ENCODE peak calls at places on chromosomes 11 and 22, in ten cellular contexts. One of them, this sample, is unnamed.

GRCh38 chr11:32893947-32894827 is 1.6 kb downstream of the QSER1 start:
- DNase-seq in fibroblast of lung: peak; percentile 81
- DNase-seq in AG04449: peak; percentile 38
- DNase-seq in RWPE2: no peak
- DNase-seq in Caco-2: peak; percentile 61
- DNase-seq in ovary: peak; percentile 53
- DNase-seq in Peyer's patch: peak; percentile 49
- DNase-seq in mammary epithelial cell: peak; percentile 88
- DNase-seq in cardiac muscle cell: peak; percentile 75
- DNase-seq in K562: peak; percentile 26
- DNase-seq in this sample: no peak

GRCh38 chr11:86949995-86950993 is 4.9 kb downstream of the FZD4 start:
- DNase-seq in fibroblast of lung: peak; percentile 61
- DNase-seq in AG04449: no peak
- DNase-seq in RWPE2: no peak
- DNase-seq in Caco-2: no peak
- DNase-seq in ovary: no peak
- DNase-seq in Peyer's patch: no peak
- DNase-seq in mammary epithelial cell: no peak
- DNase-seq in cardiac muscle cell: no peak
- DNase-seq in K562: no peak
- DNase-seq in this sample: no peak

GRCh38 chr22:46593211-46593676 is 26.9 kb upstream of the GRAMD4 start:
- DNase-seq in fibroblast of lung: no peak
- DNase-seq in AG04449: no peak
- DNase-seq in RWPE2: no peak
- DNase-seq in Caco-2: no peak
- DNase-seq in ovary: no peak
- DNase-seq in Peyer's patch: peak; percentile 82
- DNase-seq in mammary epithelial cell: no peak
- DNase-seq in cardiac muscle cell: no peak
- DNase-seq in K562: no peak
- DNase-seq in this sample: no peak

GRCh38 chr11:108511851-108512474 is 13.8 kb upstream of the POGLUT3 start:
- DNase-seq in fibroblast of lung: peak; percentile 42
- DNase-seq in AG04449: peak; percentile 59
- DNase-seq in RWPE2: no peak
- DNase-seq in Caco-2: no peak
- DNase-seq in ovary: no peak
- DNase-seq in Peyer's patch: no peak
- DNase-seq in mammary epithelial cell: peak; percentile 96
- DNase-seq in cardiac muscle cell: no peak
- DNase-seq in K562: no peak
- DNase-seq in this sample: no peak

GRCh38 chr11:35725880-35726279 is 63.3 kb downstream of the TRIM44 start:
- DNase-seq in fibroblast of lung: peak; percentile 83
- DNase-seq in AG04449: peak; percentile 2
- DNase-seq in RWPE2: no peak
- DNase-seq in Caco-2: no peak
- DNase-seq in ovary: no peak
- DNase-seq in Peyer's patch: peak; percentile 47
- DNase-seq in mammary epithelial cell: peak; percentile 81
- DNase-seq in cardiac muscle cell: no peak
- DNase-seq in K562: peak; percentile 18
- DNase-seq in this sample: no peak

GRCh38 chr22:20215742-20216141 is 52.4 kb downstream of the RTN4R start:
- DNase-seq in fibroblast of lung: no peak
- DNase-seq in AG04449: no peak
- DNase-seq in RWPE2: no peak
- DNase-seq in Caco-2: no peak
- DNase-seq in ovary: no peak
- DNase-seq in Peyer's patch: no peak
- DNase-seq in mammary epithelial cell: no peak
- DNase-seq in cardiac muscle cell: no peak
- DNase-seq in K562: no peak
- DNase-seq in this sample: no peak

GRCh38 chr11:33317662-33318061 is 60.5 kb downstream of the HIPK3 start:
- DNase-seq in fibroblast of lung: no peak
- DNase-seq in AG04449: no peak
- DNase-seq in RWPE2: no peak
- DNase-seq in Caco-2: no peak
- DNase-seq in ovary: no peak
- DNase-seq in Peyer's patch: no peak
- DNase-seq in mammary epithelial cell: peak; percentile 64
- DNase-seq in cardiac muscle cell: no peak
- DNase-seq in K562: no peak
- DNase-seq in this sample: peak; percentile 19

GRCh38 chr11:48081151-48082010 is 101.0 kb downstream of the PTPRJ start:
- DNase-seq in fibroblast of lung: peak; percentile 38
- DNase-seq in AG04449: peak; percentile 36
- DNase-seq in RWPE2: no peak
- DNase-seq in Caco-2: no peak
- DNase-seq in ovary: no peak
- DNase-seq in Peyer's patch: peak; percentile 48
- DNase-seq in mammary epithelial cell: peak; percentile 76
- DNase-seq in cardiac muscle cell: no peak
- DNase-seq in K562: no peak
- DNase-seq in this sample: no peak

GRCh38 chr22:29074276-29074625 is 1.4 kb downstream of the KREMEN1 start:
- DNase-seq in fibroblast of lung: no peak
- DNase-seq in AG04449: no peak
- DNase-seq in RWPE2: no peak
- DNase-seq in Caco-2: no peak
- DNase-seq in ovary: no peak
- DNase-seq in Peyer's patch: no peak
- DNase-seq in mammary epithelial cell: no peak
- DNase-seq in cardiac muscle cell: no peak
- DNase-seq in K562: no peak
- DNase-seq in this sample: no peak

GRCh38 chr11:68997124-68997994 is 15.7 kb downstream of the MRGPRF start:
- DNase-seq in fibroblast of lung: no peak
- DNase-seq in AG04449: no peak
- DNase-seq in RWPE2: peak; percentile 54
- DNase-seq in Caco-2: no peak
- DNase-seq in ovary: no peak
- DNase-seq in Peyer's patch: peak; percentile 29
- DNase-seq in mammary epithelial cell: no peak
- DNase-seq in cardiac muscle cell: no peak
- DNase-seq in K562: no peak
- DNase-seq in this sample: no peak

GRCh38 chr11:120061761-120062560 is 76.0 kb downstream of the TRIM29 start:
- DNase-seq in fibroblast of lung: no peak
- DNase-seq in AG04449: peak; percentile 3
- DNase-seq in RWPE2: no peak
- DNase-seq in Caco-2: peak; percentile 17
- DNase-seq in ovary: peak; percentile 23
- DNase-seq in Peyer's patch: peak; percentile 27
- DNase-seq in mammary epithelial cell: no peak
- DNase-seq in cardiac muscle cell: peak; percentile 48
- DNase-seq in K562: no peak
- DNase-seq in this sample: no peak
- TF ChIP-seq CTCF in fibroblast of lung: no peak
- TF ChIP-seq CTCF in AG04449: no peak
- TF ChIP-seq CTCF in RWPE2: no peak
- TF ChIP-seq CTCF in Caco-2: no peak
- TF ChIP-seq CTCF in ovary: no peak
- TF ChIP-seq CTCF in Peyer's patch: no peak
- TF ChIP-seq CTCF in mammary epithelial cell: peak; percentile 17
- TF ChIP-seq CTCF in cardiac muscle cell: no peak
- TF ChIP-seq CTCF in K562: no peak
- TF ChIP-seq CTCF in this sample: no peak

GRCh38 chr11:102112654-102112926 is 2.3 kb downstream of the YAP1 start:
- DNase-seq in fibroblast of lung: no peak
- DNase-seq in AG04449: no peak
- DNase-seq in RWPE2: no peak
- DNase-seq in Caco-2: no peak
- DNase-seq in ovary: no peak
- DNase-seq in Peyer's patch: no peak
- DNase-seq in mammary epithelial cell: no peak
- DNase-seq in cardiac muscle cell: no peak
- DNase-seq in K562: no peak
- DNase-seq in this sample: no peak

GRCh38 chr11:102116453-102117205 is 6.4 kb downstream of the YAP1 start:
- DNase-seq in fibroblast of lung: no peak
- DNase-seq in AG04449: no peak
- DNase-seq in RWPE2: no peak
- DNase-seq in Caco-2: peak; percentile 52
- DNase-seq in ovary: no peak
- DNase-seq in Peyer's patch: no peak
- DNase-seq in mammary epithelial cell: no peak
- DNase-seq in cardiac muscle cell: no peak
- DNase-seq in K562: no peak
- DNase-seq in this sample: no peak

GRCh38 chr11:102111787-102112653 is 1.8 kb downstream of the YAP1 start:
- DNase-seq in fibroblast of lung: peak; percentile 93
- DNase-seq in AG04449: peak; percentile 44
- DNase-seq in RWPE2: peak; percentile 70
- DNase-seq in Caco-2: peak; percentile 27
- DNase-seq in ovary: peak; percentile 69
- DNase-seq in Peyer's patch: peak; percentile 78
- DNase-seq in mammary epithelial cell: peak; percentile 93
- DNase-seq in cardiac muscle cell: peak; percentile 49
- DNase-seq in K562: no peak
- DNase-seq in this sample: no peak

GRCh38 chr11:102115557-102115956 is 5.3 kb downstream of the YAP1 start:
- DNase-seq in fibroblast of lung: peak; percentile 76
- DNase-seq in AG04449: no peak
- DNase-seq in RWPE2: no peak
- DNase-seq in Caco-2: peak; percentile 84
- DNase-seq in ovary: no peak
- DNase-seq in Peyer's patch: no peak
- DNase-seq in mammary epithelial cell: peak; percentile 51
- DNase-seq in cardiac muscle cell: peak; percentile 54
- DNase-seq in K562: no peak
- DNase-seq in this sample: peak; percentile 86

GRCh38 chr11:102114032-102114431 is 3.8 kb downstream of the YAP1 start:
- DNase-seq in fibroblast of lung: no peak
- DNase-seq in AG04449: no peak
- DNase-seq in RWPE2: no peak
- DNase-seq in Caco-2: peak; percentile 23
- DNase-seq in ovary: peak; percentile 23
- DNase-seq in Peyer's patch: no peak
- DNase-seq in mammary epithelial cell: no peak
- DNase-seq in cardiac muscle cell: no peak
- DNase-seq in K562: no peak
- DNase-seq in this sample: no peak
- H3K4me3 ChIP-seq in fibroblast of lung: peak overlapping the region; percentile 95
- H3K4me3 ChIP-seq in AG04449: peak overlapping the region; percentile 26
- H3K4me3 ChIP-seq in RWPE2: no peak overlapping the region
- H3K4me3 ChIP-seq in Caco-2: no peak overlapping the region
- H3K4me3 ChIP-seq in ovary: no peak overlapping the region
- H3K4me3 ChIP-seq in Peyer's patch: no peak overlapping the region
- H3K4me3 ChIP-seq in mammary epithelial cell: peak overlapping the region; percentile 26
- H3K4me3 ChIP-seq in cardiac muscle cell: peak overlapping the region; percentile 98
- H3K4me3 ChIP-seq in K562: no peak overlapping the region
- H3K4me3 ChIP-seq in this sample: no peak overlapping the region

DNA sequence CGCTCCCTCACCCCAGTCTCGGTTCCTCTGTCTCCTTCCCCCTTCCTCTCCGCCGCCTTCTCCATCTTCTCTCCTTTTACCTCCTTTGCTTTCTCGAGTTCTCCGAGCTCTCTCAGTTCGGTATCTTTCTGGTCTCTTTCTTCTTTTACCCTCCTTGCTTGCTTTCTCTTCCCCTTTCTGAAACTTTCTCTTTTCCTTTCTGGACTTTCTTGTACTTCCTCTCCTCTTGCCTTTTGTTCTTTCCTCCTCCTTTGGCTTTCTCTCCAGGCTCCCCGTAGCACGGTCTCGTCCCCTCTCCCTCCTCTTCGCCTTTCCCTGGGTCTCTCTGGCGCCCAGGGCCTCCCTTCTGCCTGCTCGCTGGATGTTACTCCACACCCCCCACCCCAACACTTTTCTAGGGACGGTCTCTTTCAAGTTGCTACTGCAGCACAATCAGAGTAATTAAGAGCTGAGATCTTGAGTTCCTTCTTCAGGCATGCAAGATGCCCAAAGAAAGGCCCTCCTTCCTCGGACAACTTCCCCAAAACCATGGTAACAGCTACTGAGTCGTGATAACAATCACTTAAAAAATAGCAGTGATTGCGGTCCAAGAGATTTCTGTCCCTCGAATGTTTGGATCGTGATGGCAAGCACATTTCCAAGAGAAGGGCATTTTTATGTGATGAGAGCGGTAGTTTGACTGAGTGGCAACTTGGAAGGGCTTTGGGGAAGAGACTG is 487 bp upstream of the TENM4 start:
- DNase-seq in fibroblast of lung: peak; percentile 55
- DNase-seq in AG04449: no peak
- DNase-seq in RWPE2: no peak
- DNase-seq in Caco-2: no peak
- DNase-seq in ovary: peak; percentile 36
- DNase-seq in Peyer's patch: peak; percentile 44
- DNase-seq in mammary epithelial cell: no peak
- DNase-seq in cardiac muscle cell: no peak
- DNase-seq in K562: no peak
- DNase-seq in this sample: no peak
- TF ChIP-seq CTCF in fibroblast of lung: no peak
- TF ChIP-seq CTCF in AG04449: no peak
- TF ChIP-seq CTCF in RWPE2: peak; percentile 49
- TF ChIP-seq CTCF in Caco-2: no peak
- TF ChIP-seq CTCF in ovary: no peak
- TF ChIP-seq CTCF in Peyer's patch: no peak
- TF ChIP-seq CTCF in mammary epithelial cell: no peak
- TF ChIP-seq CTCF in cardiac muscle cell: no peak
- TF ChIP-seq CTCF in K562: no peak
- TF ChIP-seq CTCF in this sample: no peak

GRCh38 chr22:36979511-36979910 is 39.7 kb downstream of the TST start:
- DNase-seq in fibroblast of lung: no peak
- DNase-seq in AG04449: no peak
- DNase-seq in RWPE2: no peak
- DNase-seq in Caco-2: no peak
- DNase-seq in ovary: no peak
- DNase-seq in Peyer's patch: no peak
- DNase-seq in mammary epithelial cell: no peak
- DNase-seq in cardiac muscle cell: no peak
- DNase-seq in K562: no peak
- DNase-seq in this sample: no peak

GRCh38 chr22:36979016-36979415 is 40.2 kb downstream of the TST start:
- DNase-seq in fibroblast of lung: no peak
- DNase-seq in AG04449: no peak
- DNase-seq in RWPE2: no peak
- DNase-seq in Caco-2: no peak
- DNase-seq in ovary: no peak
- DNase-seq in Peyer's patch: no peak
- DNase-seq in mammary epithelial cell: no peak
- DNase-seq in cardiac muscle cell: no peak
- DNase-seq in K562: no peak
- DNase-seq in this sample: no peak

GRCh38 chr22:36981247-36981775 is 37.9 kb downstream of the TST start:
- DNase-seq in fibroblast of lung: no peak
- DNase-seq in AG04449: no peak
- DNase-seq in RWPE2: no peak
- DNase-seq in Caco-2: no peak
- DNase-seq in ovary: no peak
- DNase-seq in Peyer's patch: no peak
- DNase-seq in mammary epithelial cell: no peak
- DNase-seq in cardiac muscle cell: no peak
- DNase-seq in K562: no peak
- DNase-seq in this sample: no peak

GRCh38 chr22:36977401-36977861 is 41.8 kb downstream of the TST start:
- DNase-seq in fibroblast of lung: no peak
- DNase-seq in AG04449: no peak
- DNase-seq in RWPE2: no peak
- DNase-seq in Caco-2: peak; percentile 53
- DNase-seq in ovary: peak; percentile 42
- DNase-seq in Peyer's patch: peak; percentile 93
- DNase-seq in mammary epithelial cell: no peak
- DNase-seq in cardiac muscle cell: peak; percentile 82
- DNase-seq in K562: peak; percentile 63
- DNase-seq in this sample: no peak

GRCh38 chr22:36977947-36978660 is 41.1 kb downstream of the TST start:
- DNase-seq in fibroblast of lung: peak; percentile 82
- DNase-seq in AG04449: peak; percentile 12
- DNase-seq in RWPE2: no peak
- DNase-seq in Caco-2: peak; percentile 90
- DNase-seq in ovary: peak; percentile 92
- DNase-seq in Peyer's patch: peak; percentile 96
- DNase-seq in mammary epithelial cell: peak; percentile 61
- DNase-seq in cardiac muscle cell: peak; percentile 93
- DNase-seq in K562: peak; percentile 85
- DNase-seq in this sample: peak; percentile 50
- H3K4me3 ChIP-seq in fibroblast of lung: peak overlapping the region; percentile 69
- H3K4me3 ChIP-seq in AG04449: peak overlapping the region; percentile 51
- H3K4me3 ChIP-seq in RWPE2: peak overlapping the region; percentile 21
- H3K4me3 ChIP-seq in Caco-2: peak overlapping the region; percentile 24
- H3K4me3 ChIP-seq in ovary: peak overlapping the region; percentile 35
- H3K4me3 ChIP-seq in Peyer's patch: peak overlapping the region; percentile 42
- H3K4me3 ChIP-seq in mammary epithelial cell: peak overlapping the region; percentile 3
- H3K4me3 ChIP-seq in cardiac muscle cell: peak overlapping the region; percentile 23
- H3K4me3 ChIP-seq in K562: peak overlapping the region; percentile 32
- H3K4me3 ChIP-seq in this sample: peak overlapping the region; percentile 42